ENCODE peak calls at places on chromosomes 2 and 18, in eight cellular contexts. W is activated T-cell treated with anti-CD3 and anti-CD28 coated beads, Interleukin-2, amount 50 U/mL, for 72 hours; X is NCI-H1048; D is OCI-LY7; G is NCI-H460; L is prostate gland; Q is Peyer's patch; O is GM23338. Y is an unnamed sample.

GRCh38 chr2:121898483-121898882 is 143.0 kb downstream of the TSN start:
- DNase-seq in W (no peak), X (no peak), D (no peak), G (peak), L (no peak), Q (no peak), O (no peak), Y (no peak)

GRCh38 chr2:140351692-140352091 is 1571.5 kb upstream of the NXPH2 start:
- DNase-seq in W (no peak), X (no peak), D (no peak), G (peak), L (no peak), Q (no peak), O (no peak), Y (no peak)

GRCh38 chr2:171081649-171082111 is 79.0 kb downstream of the TLK1 start:
- DNase-seq in W (no peak), X (no peak), D (no peak), G (no peak), L (no peak), Q (no peak), O (no peak), Y (no peak)

GRCh38 chr2:18455256-18455862 is 105.1 kb downstream of the RDH14 start:
- DNase-seq in W (no peak), X (no peak), D (no peak), G (no peak), L (no peak), Q (no peak), O (peak), Y (no peak)

GRCh38 chr2:197890160-197890559 is 85.8 kb downstream of the PLCL1 start:
- DNase-seq in W (no peak), X (no peak), D (no peak), G (no peak), L (no peak), Q (no peak), O (no peak), Y (no peak)

GRCh38 chr2:85712261-85712660 is 18.1 kb downstream of the GNLY start:
- DNase-seq in W (no peak), X (no peak), D (no peak), G (no peak), L (no peak), Q (no peak), O (no peak), Y (no peak)

GRCh38 chr2:197149546-197149945 is 161.0 kb downstream of the ANKRD44 start:
- DNase-seq in W (no peak), X (no peak), D (no peak), G (no peak), L (no peak), Q (no peak), O (no peak), Y (no peak)

GRCh38 chr18:54086046-54086802 is 138.2 kb downstream of the MBD2 start:
- DNase-seq in W (no peak), X (no peak), D (no peak), G (no peak), L (no peak), Q (no peak), O (no peak), Y (no peak)

GRCh38 chr18:57267368-57267767 is 85.0 kb upstream of the ST8SIA3 start:
- DNase-seq in W (no peak), X (no peak), D (no peak), G (no peak), L (no peak), Q (no peak), O (no peak), Y (no peak)

GRCh38 chr2:197309369-197310231 is 980 bp downstream of the ANKRD44 start:
- DNase-seq in W (peak), X (no peak), D (peak), G (no peak), L (peak), Q (peak), O (peak), Y (peak)

GRCh38 chr2:62801814-62802524 is 96.5 kb downstream of the EHBP1 start:
- DNase-seq in W (no peak), X (no peak), D (peak), G (no peak), L (no peak), Q (no peak), O (peak), Y (peak)

GRCh38 chr2:42009657-42010580 is 37.9 kb upstream of the PKDCC start:
- DNase-seq in W (peak), X (no peak), D (no peak), G (no peak), L (no peak), Q (no peak), O (no peak), Y (no peak)

GRCh38 chr2:157732596-157732995 is 103.9 kb upstream of the ACVR1C start:
- DNase-seq in W (no peak), X (no peak), D (no peak), G (no peak), L (no peak), Q (no peak), O (no peak), Y (no peak)

GRCh38 chr2:239328306-239329191 is 72.3 kb downstream of the HDAC4 start:
- DNase-seq in W (no peak), X (no peak), D (no peak), G (no peak), L (no peak), Q (peak), O (no peak), Y (no peak)

GRCh38 chr2:7905756-7906155 is 776.1 kb upstream of the ID2 start:
- DNase-seq in W (no peak), X (no peak), D (peak), G (no peak), L (no peak), Q (no peak), O (no peak), Y (no peak)

GRCh38 chr18:76741346-76741745 is 81.0 kb upstream of the ZNF236 start:
- DNase-seq in W (no peak), X (no peak), D (no peak), G (no peak), L (no peak), Q (no peak), O (no peak), Y (no peak)

GRCh38 chr18:72460210-72460680 is 83.9 kb downstream of the CBLN2 start:
- DNase-seq in W (no peak), X (no peak), D (no peak), G (no peak), L (no peak), Q (no peak), O (no peak), Y (no peak)

GRCh38 chr2:105912081-105912480 is 167.4 kb downstream of the NCK2 start:
- DNase-seq in W (no peak), X (no peak), D (no peak), G (no peak), L (no peak), Q (no peak), O (no peak), Y (no peak)

GRCh38 chr2:20653695-20654306 is 2.9 kb upstream of the HS1BP3 start:
- DNase-seq in W (no peak), X (no peak), D (no peak), G (no peak), L (no peak), Q (no peak), O (no peak), Y (no peak)

GRCh38 chr2:170717599-170717963 is 2.4 kb downstream of the SP5 start:
- DNase-seq in W (no peak), X (no peak), D (no peak), G (no peak), L (no peak), Q (no peak), O (no peak), Y (no peak)

GRCh38 chr18:46152808-46153617 is 48.8 kb downstream of the HAUS1 start:
- DNase-seq in W (no peak), X (no peak), D (no peak), G (no peak), L (no peak), Q (no peak), O (peak), Y (no peak)

GRCh38 chr2:43877782-43878464 is 39.2 kb downstream of the ABCG8 start:
- DNase-seq in W (peak), X (peak), D (peak), G (peak), L (peak), Q (peak), O (peak), Y (peak)

GRCh38 chr2:105660489-105660888 is 84.2 kb upstream of the NCK2 start:
- DNase-seq in W (no peak), X (no peak), D (no peak), G (no peak), L (no peak), Q (no peak), O (no peak), Y (no peak)

GRCh38 chr2:240787521-240788472 is 32.2 kb downstream of the KIF1A start:
- DNase-seq in W (no peak), X (no peak), D (no peak), G (no peak), L (no peak), Q (no peak), O (no peak), Y (no peak)